ENCODE peak calls at places on chromosomes 5 and 9, in seven cellular contexts. B is H1, K is kidney, V is cardiac muscle cell, G is DND-41, R is GM23248, D is body of pancreas. S is an unnamed sample.

GRCh38 chr5:133864711-133865110 is 103.7 kb downstream of the C5orf15 start:
- DNase-seq in V (no peak), D (no peak), B (no peak), K (no peak), R (no peak), G (no peak), S (no peak)

GRCh38 chr9:138022121-138022741 is 144.6 kb downstream of the CACNA1B start:
- DNase-seq in D (peak), K (no peak), R (peak), B (peak), G (no peak), V (peak), S (no peak)

GRCh38 chr9:135152608-135153337 is 65.3 kb downstream of the OLFM1 start:
- DNase-seq in D (peak), K (no peak), R (no peak), G (no peak), B (peak), V (no peak), S (no peak)

GRCh38 chr5:112174959-112175594 is 244.0 kb downstream of the EPB41L4A start:
- DNase-seq in G (peak), D (peak), R (peak), B (no peak), V (peak), K (no peak), S (peak)

GRCh38 chr5:103466494-103466893 is 96.1 kb downstream of the NUDT12 start:
- DNase-seq in K (no peak), V (no peak), B (no peak), R (peak), G (no peak), D (no peak), S (no peak)

GRCh38 chr9:13278368-13279246 is 885 bp downstream of the MPDZ start:
- DNase-seq in D (peak), B (peak), R (peak), G (no peak), V (peak), K (peak), S (no peak)

GRCh38 chr5:134445841-134446818 is 34.4 kb upstream of the CDKN2AIPNL start:
- DNase-seq in R (no peak), K (no peak), B (no peak), D (no peak), V (no peak), G (no peak), S (no peak)

GRCh38 chr5:11396867-11397266 is 507.4 kb downstream of the CTNND2 start:
- DNase-seq in K (no peak), G (no peak), V (no peak), R (no peak), B (no peak), D (no peak), S (no peak)

GRCh38 chr9:125650271-125650737 is 56.7 kb downstream of the MAPKAP1 start:
- DNase-seq in K (no peak), G (no peak), B (no peak), V (no peak), R (peak), D (no peak), S (no peak)

GRCh38 chr5:139575751-139576150 is 14.6 kb downstream of the UBE2D2 start:
- DNase-seq in K (no peak), V (no peak), G (no peak), R (no peak), B (no peak), D (no peak), S (no peak)

GRCh38 chr5:21573915-21574314 is 1279.2 kb downstream of the CDH12 start:
- DNase-seq in B (no peak), G (no peak), R (no peak), K (no peak), V (no peak), D (no peak), S (no peak)

GRCh38 chr9:26341545-26341944 is 551.1 kb downstream of the CAAP1 start:
- DNase-seq in B (no peak), D (no peak), G (no peak), K (no peak), R (no peak), V (no peak), S (no peak)

GRCh38 chr5:111572561-111572960 is 60.2 kb upstream of the STARD4 start:
- DNase-seq in G (no peak), K (no peak), V (no peak), B (no peak), D (no peak), R (no peak), S (no peak)

GRCh38 chr5:110073534-110073933 is 383.8 kb downstream of the MAN2A1 start:
- DNase-seq in G (no peak), K (no peak), R (no peak), B (no peak), D (no peak), V (no peak), S (no peak)

GRCh38 chr5:79488775-79489174 is 25.2 kb downstream of the HOMER1 start:
- DNase-seq in V (no peak), R (peak), K (no peak), G (no peak), D (no peak), B (no peak), S (no peak)

GRCh38 chr5:154940772-154941620 is at the start of gene MRPL22:
- DNase-seq in G (peak), V (peak), B (peak), R (peak), D (peak), K (peak), S (peak)

GRCh38 chr9:88011005-88011766 is 36.9 kb upstream of the CDK20 start:
- DNase-seq in V (peak), G (no peak), D (peak), R (peak), B (no peak), K (no peak), S (no peak)

GRCh38 chr5:167845952-167846351 is 445.5 kb upstream of the WWC1 start:
- DNase-seq in V (no peak), G (no peak), R (no peak), D (no peak), K (no peak), B (no peak), S (no peak)

GRCh38 chr9:93968451-93969327 is 13.5 kb upstream of the BARX1 start:
- DNase-seq in R (no peak), B (no peak), G (no peak), V (no peak), D (no peak), K (no peak), S (no peak)

GRCh38 chr5:640461-641330 is 28.6 kb downstream of the CEP72 start:
- DNase-seq in D (no peak), B (no peak), V (no peak), R (no peak), G (no peak), K (no peak), S (no peak)

GRCh38 chr5:125093776-125094175 is 347.3 kb upstream of the ZNF608 start:
- DNase-seq in K (no peak), V (no peak), D (no peak), G (no peak), R (peak), B (peak), S (no peak)

GRCh38 chr5:145636396-145636795 is 198.7 kb downstream of the PRELID2 start:
- DNase-seq in G (no peak), B (no peak), D (no peak), V (no peak), K (no peak), R (no peak), S (no peak)

GRCh38 chr5:167152561-167152960 is 1138.9 kb upstream of the WWC1 start:
- DNase-seq in R (no peak), G (no peak), K (no peak), B (no peak), V (no peak), D (no peak), S (no peak)

GRCh38 chr9:132560604-132561304 is 21.7 kb upstream of the BARHL1 start:
- DNase-seq in R (no peak), K (no peak), V (peak), G (no peak), B (no peak), D (peak), S (no peak)

GRCh38 chr9:15512889-15513288 is 2.1 kb upstream of the PSIP1 start:
- DNase-seq in V (no peak), B (peak), D (no peak), G (no peak), K (no peak), R (no peak), S (no peak)

GRCh38 chr5:60299944-60300343 is 400.0 kb downstream of the DEPDC1B start:
- DNase-seq in V (no peak), G (no peak), K (no peak), R (no peak), B (no peak), D (no peak), S (no peak)

GRCh38 chr5:134240421-134240962 is 14.6 kb upstream of the PPP2CA start:
- DNase-seq in B (no peak), K (no peak), R (peak), D (peak), V (peak), G (no peak), S (no peak)

GRCh38 chr5:123559434-123559775 is 47.4 kb downstream of the CSNK1G3 start:
- DNase-seq in G (no peak), R (peak), B (no peak), K (no peak), D (no peak), V (no peak), S (no peak)

GRCh38 chr9:89920131-89920530 is 315.3 kb downstream of the GADD45G start:
- DNase-seq in K (no peak), B (no peak), D (no peak), G (no peak), R (no peak), V (no peak), S (no peak)

GRCh38 chr5:93582677-93583524 is at the start of gene NR2F1:
- DNase-seq in R (peak), V (no peak), B (peak), D (peak), K (peak), G (no peak), S (peak)

GRCh38 chr9:36929350-36929675 is 104.8 kb downstream of the PAX5 start:
- DNase-seq in D (no peak), K (no peak), G (no peak), V (no peak), R (no peak), B (no peak), S (no peak)

GRCh38 chr5:54022156-54022685 is 288.2 kb downstream of the ARL15 start:
- DNase-seq in B (no peak), D (no peak), G (peak), V (no peak), R (no peak), K (no peak), S (no peak)

GRCh38 chr9:112631313-112631712 is 86.6 kb downstream of the INIP start:
- DNase-seq in B (no peak), G (no peak), K (no peak), V (no peak), R (no peak), D (no peak), S (no peak)

GRCh38 chr9:14307989-14308750 is 5.8 kb downstream of the NFIB start:
- DNase-seq in G (no peak), K (no peak), R (no peak), B (no peak), V (no peak), D (peak), S (no peak)

GRCh38 chr5:164002653-164003052 is 497.2 kb downstream of the MAT2B start:
- DNase-seq in R (peak), V (no peak), K (no peak), D (no peak), G (no peak), B (no peak), S (no peak)

GRCh38 chr9:127983847-127984289 is 3.1 kb upstream of the EEIG1 start:
- DNase-seq in K (no peak), D (no peak), V (no peak), G (no peak), B (no peak), R (no peak), S (no peak)

GRCh38 chr5:97276721-97277120 is 93.7 kb upstream of the RIOK2 start:
- DNase-seq in G (no peak), V (no peak), B (no peak), D (no peak), K (no peak), R (no peak), S (no peak)

GRCh38 chr5:152542741-152543140 is 137.7 kb upstream of the NMUR2 start:
- DNase-seq in V (peak), K (no peak), D (no peak), B (no peak), R (peak), G (peak), S (no peak)
- H3K4me3 ChIP-seq in V (no peak), K (no peak), D (no peak), B (no peak), R (no peak), G (no peak), S (no peak)

GRCh38 chr9:116002624-116003023 is 151.0 kb upstream of the PAPPA start:
- DNase-seq in K (no peak), R (peak), B (no peak), G (no peak), D (no peak), V (no peak), S (no peak)
- H3K4me3 ChIP-seq in K (no peak), R (no peak), B (no peak), G (no peak), D (no peak), V (no peak), S (no peak)

GRCh38 chr5:17227868-17228267 is 10.4 kb downstream of the BASP1 start:
- DNase-seq in K (no peak), R (no peak), D (no peak), B (no peak), V (no peak), G (no peak), S (no peak)

GRCh38 chr5:17222679-17223078 is 5.2 kb downstream of the BASP1 start:
- DNase-seq in K (no peak), V (peak), R (peak), B (no peak), D (no peak), G (no peak), S (no peak)

GRCh38 chr5:17223375-17224185 is 6.1 kb downstream of the BASP1 start:
- DNase-seq in K (no peak), B (no peak), R (no peak), G (no peak), V (no peak), D (no peak), S (no peak)

GRCh38 chr5:17224858-17225436 is 7.5 kb downstream of the BASP1 start:
- DNase-seq in B (no peak), D (no peak), V (no peak), R (peak), G (no peak), K (no peak), S (no peak)

DNA sequence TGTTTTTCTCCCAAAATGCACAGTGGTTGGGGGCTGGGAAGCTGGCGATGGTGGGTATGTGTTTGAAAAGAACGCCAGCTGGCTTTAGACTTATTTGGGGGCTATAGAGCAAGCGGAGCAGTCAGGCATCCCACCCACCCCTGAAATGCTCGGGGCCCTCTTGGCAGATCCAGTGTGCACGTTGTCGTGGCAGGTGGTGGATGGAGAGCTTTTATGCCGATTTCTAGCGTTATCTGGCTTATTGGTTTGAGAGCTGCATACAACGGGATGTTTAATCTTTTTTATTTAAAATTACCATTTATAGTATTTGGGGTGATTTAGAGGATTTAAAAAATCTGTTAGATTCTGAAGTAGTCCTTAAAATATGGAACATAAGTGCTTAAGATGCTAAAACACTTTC is 8.1 kb downstream of the BASP1 start:
- DNase-seq in D (no peak), K (no peak), R (no peak), B (no peak), G (no peak), V (no peak), S (no peak)
- H3K4me3 ChIP-seq in D (no peak), K (no peak), R (no peak), B (no peak), G (no peak), V (no peak), S (no peak)

DNA sequence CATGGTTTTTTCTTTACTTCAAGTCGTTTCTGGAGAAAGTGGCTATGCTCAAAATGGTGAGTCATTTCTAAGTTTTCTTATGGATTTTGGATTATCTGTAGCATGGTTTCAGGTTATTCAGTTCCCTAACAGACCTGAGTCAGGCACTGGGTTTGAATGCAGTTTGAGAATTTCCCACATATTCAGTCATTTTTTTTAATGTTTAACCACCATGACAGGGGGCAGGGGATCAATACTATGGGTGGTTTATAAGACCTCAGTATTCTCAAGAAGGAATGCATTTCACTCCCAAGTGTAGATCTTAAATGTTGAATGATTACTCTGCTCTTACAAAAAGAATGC is 284 bp downstream of the IL7R start:
- DNase-seq in R (peak), V (no peak), K (no peak), D (no peak), G (peak), B (no peak), S (no peak)
- H3K4me3 ChIP-seq in R (peak), V (no peak), K (no peak), D (no peak), G (peak), B (no peak), S (peak)

DNA sequence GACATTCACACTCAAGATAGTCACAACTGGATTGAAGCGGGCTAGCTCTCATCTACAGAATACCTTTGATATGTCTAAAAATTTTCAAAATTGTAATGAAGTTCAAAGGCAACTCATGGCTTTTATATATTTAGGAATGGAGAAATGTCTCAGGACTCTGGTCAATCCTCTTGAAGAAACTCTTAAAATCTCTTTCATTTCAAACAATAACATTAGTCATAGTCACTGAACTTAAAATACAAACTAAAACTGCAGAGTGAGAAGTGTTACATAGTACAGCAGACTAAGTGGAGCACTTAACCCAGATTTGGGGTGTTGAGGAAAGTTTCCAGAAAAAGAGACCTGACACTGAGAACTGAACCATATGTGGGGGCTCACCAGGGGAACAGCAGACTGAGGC is 20.7 kb downstream of the FANCC start:
- DNase-seq in D (no peak), G (no peak), V (peak), R (no peak), K (no peak), B (no peak), S (no peak)
- H3K4me3 ChIP-seq in D (no peak), G (no peak), V (no peak), R (no peak), K (no peak), B (no peak), S (no peak)

GRCh38 chr5:170297589-170298462 is at the start of gene LCP2:
- DNase-seq in V (no peak), B (no peak), K (no peak), D (no peak), R (no peak), G (peak), S (peak)
- H3K4me3 ChIP-seq in V (no peak), B (no peak), K (peak), D (peak), R (no peak), G (peak), S (peak)

GRCh38 chr9:35618854-35619799 is 914 bp upstream of the CD72 start:
- DNase-seq in K (no peak), D (no peak), B (no peak), V (no peak), R (no peak), G (peak), S (peak)

GRCh38 chr9:35615981-35616680 is 2.1 kb downstream of the CD72 start:
- DNase-seq in K (no peak), D (no peak), R (no peak), G (peak), B (no peak), V (no peak), S (peak)

GRCh38 chr9:35618325-35618727 is at the start of gene CD72:
- DNase-seq in D (no peak), R (no peak), V (no peak), K (no peak), G (no peak), B (no peak), S (no peak)

GRCh38 chr9:35617548-35617947 is 665 bp downstream of the CD72 start:
- DNase-seq in D (no peak), G (no peak), V (no peak), K (no peak), R (no peak), B (no peak), S (no peak)

DNA sequence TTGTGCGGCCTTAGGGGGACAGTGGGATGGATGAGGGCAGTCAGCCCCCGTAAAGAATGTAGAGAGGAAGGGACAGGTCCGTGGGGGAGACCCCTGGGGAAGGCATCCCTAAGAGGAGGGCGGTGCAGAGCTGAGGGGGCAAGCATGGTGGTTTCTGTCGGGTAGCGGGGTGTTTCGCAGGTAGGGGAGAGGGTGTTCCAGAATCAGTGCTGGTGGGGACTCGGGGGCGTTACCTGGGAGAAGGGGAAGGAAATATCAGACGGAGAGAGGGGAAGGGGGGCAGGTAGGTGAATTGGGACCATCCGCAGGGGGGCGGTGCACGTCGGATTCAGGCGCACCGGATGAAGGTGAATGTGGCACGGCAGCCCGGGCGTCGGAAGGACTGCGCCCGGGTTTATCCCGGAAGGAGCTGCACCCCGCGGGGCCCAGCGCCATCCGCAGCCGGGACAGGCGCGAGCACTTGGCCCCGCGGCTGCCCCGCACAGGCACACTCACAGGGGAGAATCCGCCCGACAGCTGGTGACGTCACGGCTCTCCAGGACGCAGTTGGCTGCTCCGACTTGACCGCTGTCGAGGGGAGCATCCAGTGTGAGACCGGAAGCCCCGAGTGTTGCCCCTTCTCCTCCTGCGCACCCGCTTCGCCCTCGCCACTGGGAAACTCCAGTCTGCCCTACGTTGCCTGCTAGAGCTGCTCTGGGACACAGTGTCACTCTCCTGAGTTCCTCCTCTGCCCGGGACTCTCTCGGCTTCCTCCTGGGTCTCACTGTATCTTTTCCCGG is 1.3 kb downstream of the CD72 start:
- DNase-seq in K (peak), B (no peak), V (peak), R (peak), D (peak), G (no peak), S (no peak)
- H3K4me3 ChIP-seq in K (peak), B (peak), V (peak), R (peak), D (no peak), G (no peak), S (no peak)

S was measured in Jurkat, Clone E6-1.